ENCODE peak calls at places on chromosome 14, in ten cellular contexts. One of them, this sample, is unnamed.
A peak's percentile ranks its signal among the peaks of the same experiment; 100 is the strongest.

GRCh38 chr14:24079521-24080141 is 8.3 kb downstream of the CPNE6 start:
- DNase-seq in AG08395: no peak
- DNase-seq in fibroblast of the aortic adventitia: no peak
- DNase-seq in midbrain: no peak
- DNase-seq in cerebellar nuclear complex: peak; percentile 77
- DNase-seq in stimulated activated CD4-positive, alpha-beta T cell treated with anti-CD3 and anti-CD28 coated beads, Interleukin-4, amount 100 ng/mL, for 48 hours: no peak
- DNase-seq in iris pigment epithelial cell: no peak
- DNase-seq in SK-MEL-5: no peak
- DNase-seq in AG04450: no peak
- DNase-seq in pancreas: peak; percentile 44
- DNase-seq in this sample: no peak

GRCh38 chr14:91866061-91866460 is 1.3 kb downstream of the TC2N start:
- DNase-seq in AG04450: no peak
- DNase-seq in fibroblast of the aortic adventitia: peak; percentile 29
- DNase-seq in cerebellar nuclear complex: no peak
- DNase-seq in AG08395: peak; percentile 27
- DNase-seq in iris pigment epithelial cell: peak; percentile 72
- DNase-seq in stimulated activated CD4-positive, alpha-beta T cell treated with anti-CD3 and anti-CD28 coated beads, Interleukin-4, amount 100 ng/mL, for 48 hours: no peak
- DNase-seq in pancreas: no peak
- DNase-seq in midbrain: no peak
- DNase-seq in SK-MEL-5: no peak
- DNase-seq in this sample: peak; percentile 23

GRCh38 chr14:68787235-68787727 is 5.6 kb downstream of the ZFP36L1 start:
- DNase-seq in cerebellar nuclear complex: no peak
- DNase-seq in SK-MEL-5: no peak
- DNase-seq in stimulated activated CD4-positive, alpha-beta T cell treated with anti-CD3 and anti-CD28 coated beads, Interleukin-4, amount 100 ng/mL, for 48 hours: no peak
- DNase-seq in iris pigment epithelial cell: peak; percentile 36
- DNase-seq in AG04450: no peak
- DNase-seq in AG08395: no peak
- DNase-seq in pancreas: no peak
- DNase-seq in fibroblast of the aortic adventitia: no peak
- DNase-seq in midbrain: peak; percentile 19
- DNase-seq in this sample: no peak

GRCh38 chr14:74948228-74949175 is 6.9 kb downstream of the PGF start:
- DNase-seq in AG04450: no peak
- DNase-seq in iris pigment epithelial cell: no peak
- DNase-seq in pancreas: no peak
- DNase-seq in SK-MEL-5: no peak
- DNase-seq in cerebellar nuclear complex: no peak
- DNase-seq in AG08395: no peak
- DNase-seq in midbrain: no peak
- DNase-seq in stimulated activated CD4-positive, alpha-beta T cell treated with anti-CD3 and anti-CD28 coated beads, Interleukin-4, amount 100 ng/mL, for 48 hours: no peak
- DNase-seq in fibroblast of the aortic adventitia: no peak
- DNase-seq in this sample: no peak

GRCh38 chr14:54085137-54085810 is 128.6 kb upstream of the BMP4 start:
- DNase-seq in AG08395: peak; percentile 23
- DNase-seq in SK-MEL-5: no peak
- DNase-seq in midbrain: no peak
- DNase-seq in stimulated activated CD4-positive, alpha-beta T cell treated with anti-CD3 and anti-CD28 coated beads, Interleukin-4, amount 100 ng/mL, for 48 hours: no peak
- DNase-seq in fibroblast of the aortic adventitia: peak; percentile 48
- DNase-seq in AG04450: no peak
- DNase-seq in iris pigment epithelial cell: no peak
- DNase-seq in pancreas: no peak
- DNase-seq in cerebellar nuclear complex: no peak
- DNase-seq in this sample: no peak

GRCh38 chr14:36952702-36953101 is 219.7 kb downstream of the SLC25A21 start:
- DNase-seq in iris pigment epithelial cell: peak; percentile 84
- DNase-seq in AG04450: no peak
- DNase-seq in midbrain: no peak
- DNase-seq in cerebellar nuclear complex: no peak
- DNase-seq in AG08395: peak; percentile 67
- DNase-seq in pancreas: no peak
- DNase-seq in stimulated activated CD4-positive, alpha-beta T cell treated with anti-CD3 and anti-CD28 coated beads, Interleukin-4, amount 100 ng/mL, for 48 hours: no peak
- DNase-seq in SK-MEL-5: no peak
- DNase-seq in fibroblast of the aortic adventitia: no peak
- DNase-seq in this sample: no peak

GRCh38 chr14:93683241-93683640 is 105.0 kb downstream of the PRIMA1 start:
- DNase-seq in pancreas: no peak
- DNase-seq in stimulated activated CD4-positive, alpha-beta T cell treated with anti-CD3 and anti-CD28 coated beads, Interleukin-4, amount 100 ng/mL, for 48 hours: no peak
- DNase-seq in cerebellar nuclear complex: no peak
- DNase-seq in AG04450: no peak
- DNase-seq in SK-MEL-5: peak; percentile 49
- DNase-seq in midbrain: no peak
- DNase-seq in fibroblast of the aortic adventitia: no peak
- DNase-seq in AG08395: no peak
- DNase-seq in iris pigment epithelial cell: no peak
- DNase-seq in this sample: no peak

GRCh38 chr14:57848353-57848752 is 17.5 kb downstream of the SLC35F4 start:
- DNase-seq in AG04450: no peak
- DNase-seq in SK-MEL-5: no peak
- DNase-seq in AG08395: peak; percentile 33
- DNase-seq in fibroblast of the aortic adventitia: peak; percentile 68
- DNase-seq in stimulated activated CD4-positive, alpha-beta T cell treated with anti-CD3 and anti-CD28 coated beads, Interleukin-4, amount 100 ng/mL, for 48 hours: no peak
- DNase-seq in cerebellar nuclear complex: no peak
- DNase-seq in iris pigment epithelial cell: no peak
- DNase-seq in pancreas: no peak
- DNase-seq in midbrain: no peak
- DNase-seq in this sample: no peak

GRCh38 chr14:70018713-70019201 is 139.5 kb downstream of the SMOC1 start:
- DNase-seq in iris pigment epithelial cell: peak; percentile 47
- DNase-seq in stimulated activated CD4-positive, alpha-beta T cell treated with anti-CD3 and anti-CD28 coated beads, Interleukin-4, amount 100 ng/mL, for 48 hours: no peak
- DNase-seq in midbrain: peak; percentile 18
- DNase-seq in fibroblast of the aortic adventitia: peak; percentile 60
- DNase-seq in AG08395: no peak
- DNase-seq in cerebellar nuclear complex: no peak
- DNase-seq in AG04450: no peak
- DNase-seq in SK-MEL-5: no peak
- DNase-seq in pancreas: no peak
- DNase-seq in this sample: no peak

GRCh38 chr14:54564799-54565235 is 2.1 kb upstream of the SAMD4A start:
- DNase-seq in fibroblast of the aortic adventitia: peak; percentile 85
- DNase-seq in iris pigment epithelial cell: peak; percentile 87
- DNase-seq in midbrain: peak; percentile 54
- DNase-seq in stimulated activated CD4-positive, alpha-beta T cell treated with anti-CD3 and anti-CD28 coated beads, Interleukin-4, amount 100 ng/mL, for 48 hours: peak; percentile 50
- DNase-seq in SK-MEL-5: peak; percentile 40
- DNase-seq in pancreas: no peak
- DNase-seq in AG04450: peak; percentile 57
- DNase-seq in cerebellar nuclear complex: no peak
- DNase-seq in AG08395: peak; percentile 49
- DNase-seq in this sample: no peak

GRCh38 chr14:74444866-74445265 is 18.9 kb upstream of the SYNDIG1L start:
- DNase-seq in cerebellar nuclear complex: no peak
- DNase-seq in stimulated activated CD4-positive, alpha-beta T cell treated with anti-CD3 and anti-CD28 coated beads, Interleukin-4, amount 100 ng/mL, for 48 hours: no peak
- DNase-seq in fibroblast of the aortic adventitia: no peak
- DNase-seq in SK-MEL-5: no peak
- DNase-seq in midbrain: no peak
- DNase-seq in AG04450: no peak
- DNase-seq in pancreas: no peak
- DNase-seq in AG08395: no peak
- DNase-seq in iris pigment epithelial cell: peak; percentile 3
- DNase-seq in this sample: no peak

GRCh38 chr14:98947911-98948595 is 323.9 kb downstream of the BCL11B start:
- DNase-seq in fibroblast of the aortic adventitia: no peak
- DNase-seq in SK-MEL-5: no peak
- DNase-seq in stimulated activated CD4-positive, alpha-beta T cell treated with anti-CD3 and anti-CD28 coated beads, Interleukin-4, amount 100 ng/mL, for 48 hours: no peak
- DNase-seq in cerebellar nuclear complex: no peak
- DNase-seq in AG04450: no peak
- DNase-seq in AG08395: no peak
- DNase-seq in pancreas: no peak
- DNase-seq in midbrain: no peak
- DNase-seq in iris pigment epithelial cell: no peak
- DNase-seq in this sample: no peak

GRCh38 chr14:59688224-59689170 is 111.9 kb upstream of the CCDC175 start:
- DNase-seq in pancreas: no peak
- DNase-seq in AG04450: peak; percentile 20
- DNase-seq in fibroblast of the aortic adventitia: peak; percentile 68
- DNase-seq in stimulated activated CD4-positive, alpha-beta T cell treated with anti-CD3 and anti-CD28 coated beads, Interleukin-4, amount 100 ng/mL, for 48 hours: peak; percentile 5
- DNase-seq in AG08395: no peak
- DNase-seq in iris pigment epithelial cell: peak; percentile 83
- DNase-seq in cerebellar nuclear complex: no peak
- DNase-seq in midbrain: peak; percentile 23
- DNase-seq in SK-MEL-5: peak; percentile 79
- DNase-seq in this sample: peak; percentile 16

GRCh38 chr14:30499358-30499757 is 59.6 kb upstream of the G2E3 start:
- DNase-seq in cerebellar nuclear complex: no peak
- DNase-seq in fibroblast of the aortic adventitia: no peak
- DNase-seq in iris pigment epithelial cell: no peak
- DNase-seq in AG04450: no peak
- DNase-seq in pancreas: no peak
- DNase-seq in AG08395: no peak
- DNase-seq in midbrain: no peak
- DNase-seq in stimulated activated CD4-positive, alpha-beta T cell treated with anti-CD3 and anti-CD28 coated beads, Interleukin-4, amount 100 ng/mL, for 48 hours: no peak
- DNase-seq in SK-MEL-5: no peak
- DNase-seq in this sample: no peak

GRCh38 chr14:34629344-34629656 is 648 bp downstream of the SNX6 start:
- DNase-seq in AG08395: no peak
- DNase-seq in iris pigment epithelial cell: no peak
- DNase-seq in stimulated activated CD4-positive, alpha-beta T cell treated with anti-CD3 and anti-CD28 coated beads, Interleukin-4, amount 100 ng/mL, for 48 hours: no peak
- DNase-seq in pancreas: no peak
- DNase-seq in AG04450: no peak
- DNase-seq in SK-MEL-5: no peak
- DNase-seq in fibroblast of the aortic adventitia: no peak
- DNase-seq in cerebellar nuclear complex: no peak
- DNase-seq in midbrain: no peak
- DNase-seq in this sample: no peak

GRCh38 chr14:31934767-31935266 is 142.3 kb upstream of the ARHGAP5 start:
- DNase-seq in midbrain: peak; percentile 50
- DNase-seq in iris pigment epithelial cell: peak; percentile 78
- DNase-seq in cerebellar nuclear complex: no peak
- DNase-seq in pancreas: no peak
- DNase-seq in stimulated activated CD4-positive, alpha-beta T cell treated with anti-CD3 and anti-CD28 coated beads, Interleukin-4, amount 100 ng/mL, for 48 hours: no peak
- DNase-seq in AG04450: no peak
- DNase-seq in SK-MEL-5: peak; percentile 88
- DNase-seq in AG08395: peak; percentile 56
- DNase-seq in fibroblast of the aortic adventitia: peak; percentile 55
- DNase-seq in this sample: no peak

GRCh38 chr14:59664741-59665140 is 88.1 kb upstream of the CCDC175 start:
- DNase-seq in SK-MEL-5: no peak
- DNase-seq in stimulated activated CD4-positive, alpha-beta T cell treated with anti-CD3 and anti-CD28 coated beads, Interleukin-4, amount 100 ng/mL, for 48 hours: no peak
- DNase-seq in fibroblast of the aortic adventitia: no peak
- DNase-seq in cerebellar nuclear complex: no peak
- DNase-seq in pancreas: no peak
- DNase-seq in iris pigment epithelial cell: peak; percentile 6
- DNase-seq in midbrain: no peak
- DNase-seq in AG08395: no peak
- DNase-seq in AG04450: no peak
- DNase-seq in this sample: no peak

GRCh38 chr14:63933110-63933509 is 80.3 kb downstream of the SYNE2 start:
- DNase-seq in pancreas: no peak
- DNase-seq in cerebellar nuclear complex: no peak
- DNase-seq in SK-MEL-5: peak; percentile 37
- DNase-seq in fibroblast of the aortic adventitia: no peak
- DNase-seq in AG08395: no peak
- DNase-seq in iris pigment epithelial cell: no peak
- DNase-seq in AG04450: no peak
- DNase-seq in stimulated activated CD4-positive, alpha-beta T cell treated with anti-CD3 and anti-CD28 coated beads, Interleukin-4, amount 100 ng/mL, for 48 hours: no peak
- DNase-seq in midbrain: no peak
- DNase-seq in this sample: no peak

GRCh38 chr14:92922883-92923743 is at the start of gene CHGA:
- DNase-seq in fibroblast of the aortic adventitia: peak; percentile 29
- DNase-seq in AG04450: no peak
- DNase-seq in AG08395: peak; percentile 62
- DNase-seq in SK-MEL-5: peak; percentile 43
- DNase-seq in stimulated activated CD4-positive, alpha-beta T cell treated with anti-CD3 and anti-CD28 coated beads, Interleukin-4, amount 100 ng/mL, for 48 hours: peak; percentile 23
- DNase-seq in cerebellar nuclear complex: no peak
- DNase-seq in pancreas: no peak
- DNase-seq in iris pigment epithelial cell: peak; percentile 37
- DNase-seq in midbrain: peak; percentile 30
- DNase-seq in this sample: no peak

GRCh38 chr14:37584211-37585100 is 10.6 kb downstream of the FOXA1 start:
- DNase-seq in iris pigment epithelial cell: no peak
- DNase-seq in midbrain: no peak
- DNase-seq in AG04450: no peak
- DNase-seq in fibroblast of the aortic adventitia: no peak
- DNase-seq in stimulated activated CD4-positive, alpha-beta T cell treated with anti-CD3 and anti-CD28 coated beads, Interleukin-4, amount 100 ng/mL, for 48 hours: no peak
- DNase-seq in SK-MEL-5: no peak
- DNase-seq in cerebellar nuclear complex: no peak
- DNase-seq in AG08395: no peak
- DNase-seq in pancreas: peak; percentile 75
- DNase-seq in this sample: no peak

GRCh38 chr14:103629503-103630121 is 601 bp downstream of the KLC1 start:
- DNase-seq in stimulated activated CD4-positive, alpha-beta T cell treated with anti-CD3 and anti-CD28 coated beads, Interleukin-4, amount 100 ng/mL, for 48 hours: peak; percentile 56
- DNase-seq in iris pigment epithelial cell: no peak
- DNase-seq in pancreas: peak; percentile 85
- DNase-seq in cerebellar nuclear complex: no peak
- DNase-seq in fibroblast of the aortic adventitia: no peak
- DNase-seq in midbrain: peak; percentile 29
- DNase-seq in AG04450: no peak
- DNase-seq in AG08395: peak; percentile 39
- DNase-seq in SK-MEL-5: no peak
- DNase-seq in this sample: no peak

GRCh38 chr14:106691601-106692291 is 1165.4 kb downstream of the TMEM121 start:
- DNase-seq in cerebellar nuclear complex: no peak
- DNase-seq in SK-MEL-5: peak; percentile 18
- DNase-seq in pancreas: peak; percentile 54
- DNase-seq in stimulated activated CD4-positive, alpha-beta T cell treated with anti-CD3 and anti-CD28 coated beads, Interleukin-4, amount 100 ng/mL, for 48 hours: peak; percentile 85
- DNase-seq in AG04450: no peak
- DNase-seq in midbrain: no peak
- DNase-seq in iris pigment epithelial cell: no peak
- DNase-seq in AG08395: no peak
- DNase-seq in fibroblast of the aortic adventitia: no peak
- DNase-seq in this sample: no peak

GRCh38 chr14:96479435-96480146 is 22.6 kb upstream of the PAPOLA start:
- DNase-seq in SK-MEL-5: no peak
- DNase-seq in midbrain: no peak
- DNase-seq in fibroblast of the aortic adventitia: no peak
- DNase-seq in cerebellar nuclear complex: no peak
- DNase-seq in stimulated activated CD4-positive, alpha-beta T cell treated with anti-CD3 and anti-CD28 coated beads, Interleukin-4, amount 100 ng/mL, for 48 hours: no peak
- DNase-seq in AG08395: no peak
- DNase-seq in pancreas: no peak
- DNase-seq in iris pigment epithelial cell: peak; percentile 11
- DNase-seq in AG04450: no peak
- DNase-seq in this sample: no peak

GRCh38 chr14:24806061-24806678 is 172.2 kb upstream of the GZMB start:
- DNase-seq in midbrain: peak; percentile 48
- DNase-seq in iris pigment epithelial cell: peak; percentile 41
- DNase-seq in cerebellar nuclear complex: no peak
- DNase-seq in pancreas: peak; percentile 75
- DNase-seq in stimulated activated CD4-positive, alpha-beta T cell treated with anti-CD3 and anti-CD28 coated beads, Interleukin-4, amount 100 ng/mL, for 48 hours: peak; percentile 16
- DNase-seq in AG08395: peak; percentile 48
- DNase-seq in SK-MEL-5: peak; percentile 76
- DNase-seq in AG04450: peak; percentile 4
- DNase-seq in fibroblast of the aortic adventitia: peak; percentile 65
- DNase-seq in this sample: peak; percentile 4

GRCh38 chr14:76055330-76055729 is 69.8 kb downstream of the IFT43 start:
- DNase-seq in fibroblast of the aortic adventitia: no peak
- DNase-seq in stimulated activated CD4-positive, alpha-beta T cell treated with anti-CD3 and anti-CD28 coated beads, Interleukin-4, amount 100 ng/mL, for 48 hours: no peak
- DNase-seq in midbrain: no peak
- DNase-seq in AG08395: no peak
- DNase-seq in SK-MEL-5: no peak
- DNase-seq in cerebellar nuclear complex: no peak
- DNase-seq in pancreas: no peak
- DNase-seq in AG04450: no peak
- DNase-seq in iris pigment epithelial cell: no peak
- DNase-seq in this sample: no peak

GRCh38 chr14:68616255-68616902 is 176.5 kb downstream of the ZFP36L1 start:
- DNase-seq in midbrain: no peak
- DNase-seq in iris pigment epithelial cell: no peak
- DNase-seq in pancreas: no peak
- DNase-seq in cerebellar nuclear complex: no peak
- DNase-seq in SK-MEL-5: peak; percentile 32
- DNase-seq in AG08395: no peak
- DNase-seq in stimulated activated CD4-positive, alpha-beta T cell treated with anti-CD3 and anti-CD28 coated beads, Interleukin-4, amount 100 ng/mL, for 48 hours: no peak
- DNase-seq in fibroblast of the aortic adventitia: peak; percentile 50
- DNase-seq in AG04450: no peak
- DNase-seq in this sample: no peak

GRCh38 chr14:75202671-75203070 is 26.3 kb upstream of the TMED10 start:
- DNase-seq in cerebellar nuclear complex: no peak
- DNase-seq in midbrain: no peak
- DNase-seq in stimulated activated CD4-positive, alpha-beta T cell treated with anti-CD3 and anti-CD28 coated beads, Interleukin-4, amount 100 ng/mL, for 48 hours: no peak
- DNase-seq in SK-MEL-5: no peak
- DNase-seq in pancreas: no peak
- DNase-seq in AG04450: no peak
- DNase-seq in fibroblast of the aortic adventitia: no peak
- DNase-seq in AG08395: no peak
- DNase-seq in iris pigment epithelial cell: no peak
- DNase-seq in this sample: no peak

GRCh38 chr14:104390221-104390931 is 189.2 kb upstream of the C14orf180 start:
- DNase-seq in fibroblast of the aortic adventitia: no peak
- DNase-seq in AG04450: no peak
- DNase-seq in cerebellar nuclear complex: no peak
- DNase-seq in AG08395: no peak
- DNase-seq in SK-MEL-5: no peak
- DNase-seq in pancreas: no peak
- DNase-seq in midbrain: no peak
- DNase-seq in stimulated activated CD4-positive, alpha-beta T cell treated with anti-CD3 and anti-CD28 coated beads, Interleukin-4, amount 100 ng/mL, for 48 hours: no peak
- DNase-seq in iris pigment epithelial cell: no peak
- DNase-seq in this sample: no peak